ENCODE peak calls at places on chromosomes 6 and 20, in five cellular contexts. D, T, V, Q and G are unnamed samples. For H3K27me3, the result is how much of the 10 kb centered on the place peaks cover.

GRCh38 chr6:132115714-132116366 is 164.7 kb upstream of the CCN2 start:
- DNase-seq in D (no peak), T (no peak), V (no peak), Q (peak), G (no peak)

GRCh38 chr6:44457606-44458005 is 70.1 kb downstream of the CDC5L start:
- DNase-seq in D (no peak), T (no peak), V (no peak), Q (no peak), G (no peak)

GRCh38 chr20:32743237-32744112 is at the start of gene COMMD7:
- DNase-seq in D (peak), T (peak), V (peak), Q (peak), G (peak)

GRCh38 chr6:122631571-122632249 is 21.5 kb downstream of the PKIB start:
- DNase-seq in D (no peak), T (no peak), V (no peak), Q (no peak), G (no peak)

GRCh38 chr6:41427642-41428401 is 92.4 kb downstream of the NCR2 start:
- DNase-seq in D (no peak), T (no peak), V (peak), Q (no peak), G (no peak)

GRCh38 chr6:169783971-169784930 is 32.8 kb downstream of the ERMARD start:
- DNase-seq in D (no peak), T (no peak), V (no peak), Q (no peak), G (no peak)

GRCh38 chr6:137921823-137922222 is 54.8 kb downstream of the TNFAIP3 start:
- DNase-seq in D (no peak), T (no peak), V (no peak), Q (no peak), G (no peak)

GRCh38 chr20:34439168-34439567 is 76.1 kb downstream of the ITCH start:
- DNase-seq in D (no peak), T (no peak), V (no peak), Q (no peak), G (no peak)

DNA sequence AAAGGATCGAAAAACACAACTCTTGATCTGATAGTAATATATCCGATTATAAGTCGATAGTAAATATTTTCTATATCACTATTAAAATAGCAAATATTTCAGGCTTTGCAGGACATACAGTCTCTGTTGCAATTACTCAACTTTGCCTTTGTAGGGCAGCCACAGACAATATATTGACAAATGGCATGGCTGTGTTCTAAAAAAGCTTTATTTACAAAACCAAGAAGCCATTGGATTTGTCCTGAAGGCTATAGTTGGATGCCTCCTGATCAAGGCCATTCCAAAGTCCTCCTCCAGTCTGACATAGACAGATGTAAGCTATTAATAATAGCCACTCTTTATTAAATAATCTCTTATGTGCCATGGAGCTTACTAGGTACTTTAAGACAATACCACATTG is 5.9 kb downstream of the OCSTAMP start:
- DNase-seq in D (no peak), T (no peak), V (no peak), Q (no peak), G (no peak)
- H3K27me3 ChIP-seq in D (under half), T (under half), V (under half), Q (under half), G (under half)

GRCh38 chr6:103002282-103002681 is 1608.8 kb downstream of the GRIK2 start:
- DNase-seq in D (no peak), T (no peak), V (no peak), Q (no peak), G (no peak)
- H3K27me3 ChIP-seq in D (under half), T (under half), V (under half), Q (under half), G (under half)

GRCh38 chr6:165663736-165664552 is 903 bp upstream of the PDE10A start:
- DNase-seq in D (no peak), T (no peak), V (peak), Q (peak), G (no peak)
- H3K27me3 ChIP-seq in D (under half), T (half or more), V (under half), Q (half or more), G (under half)

GRCh38 chr6:133587396-133587795 is 301.5 kb upstream of the TCF21 start:
- DNase-seq in D (no peak), T (no peak), V (no peak), Q (no peak), G (no peak)

GRCh38 chr6:133590814-133591213 is 298.1 kb upstream of the TCF21 start:
- DNase-seq in D (no peak), T (no peak), V (no peak), Q (no peak), G (no peak)

GRCh38 chr6:133591330-133591729 is 297.6 kb upstream of the TCF21 start:
- DNase-seq in D (no peak), T (no peak), V (no peak), Q (no peak), G (no peak)

GRCh38 chr6:133587841-133588240 is 301.1 kb upstream of the TCF21 start:
- DNase-seq in D (no peak), T (no peak), V (no peak), Q (no peak), G (no peak)

GRCh38 chr6:133590196-133590595 is 298.7 kb upstream of the TCF21 start:
- DNase-seq in D (no peak), T (no peak), V (no peak), Q (no peak), G (no peak)
- H3K27me3 ChIP-seq in D (under half), T (half or more), V (under half), Q (under half), G (under half)

GRCh38 chr20:667351-668034 is 8.1 kb downstream of the SCRT2 start:
- DNase-seq in D (peak), T (peak), V (no peak), Q (peak), G (peak)

GRCh38 chr20:669573-669972 is 6.0 kb downstream of the SCRT2 start:
- DNase-seq in D (no peak), T (no peak), V (no peak), Q (no peak), G (no peak)

GRCh38 chr20:668638-669037 is 7.0 kb downstream of the SCRT2 start:
- DNase-seq in D (no peak), T (no peak), V (no peak), Q (no peak), G (no peak)

GRCh38 chr20:666877-667276 is 8.7 kb downstream of the SCRT2 start:
- DNase-seq in D (no peak), T (no peak), V (no peak), Q (no peak), G (no peak)

GRCh38 chr20:668050-668449 is 7.6 kb downstream of the SCRT2 start:
- DNase-seq in D (no peak), T (no peak), V (no peak), Q (no peak), G (no peak)
- H3K27me3 ChIP-seq in D (under half), T (under half), V (under half), Q (under half), G (under half)

GRCh38 chr20:24708411-24709295 is 239.2 kb downstream of the SYNDIG1 start:
- DNase-seq in D (no peak), T (peak), V (no peak), Q (no peak), G (no peak)
- H3K27me3 ChIP-seq in D (under half), T (under half), V (under half), Q (under half), G (under half)

GRCh38 chr6:10384333-10384718 is 30.5 kb downstream of the TFAP2A start:
- DNase-seq in D (no peak), T (no peak), V (no peak), Q (no peak), G (no peak)

GRCh38 chr6:10386260-10386659 is 28.6 kb downstream of the TFAP2A start:
- DNase-seq in D (no peak), T (no peak), V (no peak), Q (no peak), G (no peak)

GRCh38 chr6:10385512-10386132 is 29.3 kb downstream of the TFAP2A start:
- DNase-seq in D (no peak), T (no peak), V (no peak), Q (no peak), G (no peak)

GRCh38 chr6:10384064-10384317 is 30.9 kb downstream of the TFAP2A start:
- DNase-seq in D (no peak), T (no peak), V (no peak), Q (no peak), G (no peak)

GRCh38 chr6:10384719-10385511 is 30.0 kb downstream of the TFAP2A start:
- DNase-seq in D (no peak), T (no peak), V (no peak), Q (no peak), G (no peak)
- H3K27me3 ChIP-seq in D (half or more), T (under half), V (under half), Q (under half), G (half or more)

GRCh38 chr6:33869121-33869520 is 65.3 kb upstream of the MLN start:
- DNase-seq in D (no peak), T (peak), V (no peak), Q (no peak), G (no peak)

GRCh38 chr6:33868143-33868542 is 64.3 kb upstream of the MLN start:
- DNase-seq in D (no peak), T (no peak), V (no peak), Q (no peak), G (no peak)

GRCh38 chr6:33874136-33874535 is 70.3 kb upstream of the MLN start:
- DNase-seq in D (no peak), T (no peak), V (no peak), Q (no peak), G (no peak)

GRCh38 chr6:33872761-33873160 is 69.0 kb upstream of the MLN start:
- DNase-seq in D (no peak), T (peak), V (no peak), Q (no peak), G (no peak)

GRCh38 chr6:33869826-33870423 is 66.1 kb upstream of the MLN start:
- DNase-seq in D (no peak), T (peak), V (no peak), Q (no peak), G (no peak)
- H3K27me3 ChIP-seq in D (under half), T (under half), V (under half), Q (under half), G (under half)

DNA sequence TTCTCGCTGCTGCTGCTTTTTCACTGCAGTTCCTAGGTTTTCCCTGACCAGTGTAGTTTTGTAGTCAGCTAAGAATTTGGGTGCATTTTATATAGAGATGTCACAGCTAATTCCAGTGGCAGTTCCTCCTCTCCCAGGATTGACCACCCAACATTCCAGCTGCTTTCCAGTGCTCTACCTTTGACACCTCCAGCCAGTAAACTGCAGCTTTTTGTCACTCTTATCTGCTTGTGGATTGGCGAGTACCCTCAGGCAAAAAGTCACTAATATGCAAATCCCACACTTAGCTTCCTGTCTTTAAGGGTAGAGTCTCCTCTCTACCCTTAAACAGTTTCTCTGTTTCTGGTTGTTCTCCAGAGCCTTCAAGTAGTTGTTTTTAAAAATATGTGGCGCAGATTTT is 146.9 kb upstream of the KCNG1 start:
- DNase-seq in D (no peak), T (no peak), V (no peak), Q (no peak), G (no peak)
- H3K27me3 ChIP-seq in D (under half), T (half or more), V (under half), Q (under half), G (under half)